ENCODE peak calls at places on chromosomes 6 and 20, in four cellular contexts. I is HCT116, J is HEK293T, B is hypothalamus. P is an unnamed sample.

GRCh38 chr20:39986231-39986904 is 702.7 kb downstream of the MAFB start:
- DNase-seq in I (no peak), J (no peak), B (no peak), P (no peak)

GRCh38 chr6:75308250-75308988 is 23.8 kb upstream of the TMEM30A start:
- DNase-seq in I (no peak), J (no peak), B (no peak), P (no peak)

GRCh38 chr6:129493396-129493902 is 216.5 kb downstream of the ARHGAP18 start:
- DNase-seq in I (peak; percentile 83), J (no peak), B (no peak), P (no peak)

GRCh38 chr6:157050537-157051280 is 272.6 kb downstream of the TMEM242 start:
- DNase-seq in I (no peak), J (no peak), B (no peak), P (no peak)

GRCh38 chr6:106159531-106159940 is 73.4 kb downstream of the PRDM1 start:
- DNase-seq in I (peak; percentile 18), J (no peak), B (no peak), P (no peak)

GRCh38 chr6:156808287-156808686 is 31.1 kb downstream of the ARID1B start:
- DNase-seq in I (no peak), J (no peak), B (peak; percentile 32), P (no peak)

GRCh38 chr6:4902363-4902762 is 101.5 kb downstream of the RPP40 start:
- DNase-seq in I (no peak), J (no peak), B (no peak), P (no peak)

GRCh38 chr6:109816452-109817374 is 125.6 kb downstream of the FIG4 start:
- DNase-seq in I (no peak), J (no peak), B (no peak), P (no peak)

GRCh38 chr20:22525069-22525820 is 59.1 kb downstream of the FOXA2 start:
- DNase-seq in I (no peak), J (no peak), B (no peak), P (no peak)

GRCh38 chr6:32439708-32440214 is at the start of gene HLA-DRA:
- DNase-seq in I (peak; percentile 72), J (peak; percentile 71), B (no peak), P (peak; percentile 15)

GRCh38 chr6:118263929-118264486 is 284.1 kb upstream of the PLN start:
- DNase-seq in I (peak; percentile 15), J (peak; percentile 34), B (no peak), P (peak; percentile 32)

GRCh38 chr6:157461000-157461915 is 80.3 kb downstream of the ZDHHC14 start:
- DNase-seq in I (no peak), J (peak; percentile 72), B (no peak), P (no peak)

GRCh38 chr6:112348334-112348874 is 1.3 kb downstream of the RFPL4B start:
- DNase-seq in I (no peak), J (no peak), B (no peak), P (no peak)

GRCh38 chr20:5001174-5002076 is at the start of gene SLC23A2:
- DNase-seq in I (no peak), J (peak; percentile 74), B (no peak), P (peak; percentile 61)

GRCh38 chr20:37876863-37877262 is 26.1 kb upstream of the VSTM2L start:
- DNase-seq in I (no peak), J (no peak), B (no peak), P (no peak)

GRCh38 chr20:31711416-31712111 is 11.1 kb downstream of the BCL2L1 start:
- DNase-seq in I (no peak), J (no peak), B (no peak), P (no peak)

GRCh38 chr20:59577809-59578601 is 26.3 kb upstream of the PHACTR3 start:
- DNase-seq in I (no peak), J (no peak), B (no peak), P (no peak)